ENCODE peak calls at places on chromosomes 3 and 15, in seven cellular contexts. D, Q, P, M, J, O and S are unnamed samples.

GRCh38 chr3:28726840-28727239 is 378.2 kb upstream of the AZI2 start:
- DNase-seq in D (no peak), Q (no peak), P (no peak), M (peak), J (peak), O (no peak), S (no peak)

GRCh38 chr15:40554164-40554530 is 10.7 kb downstream of the CCDC32 start:
- DNase-seq in D (no peak), Q (no peak), P (no peak), M (no peak), J (no peak), O (no peak), S (no peak)

GRCh38 chr3:123120546-123120945 is 53.7 kb downstream of the PDIA5 start:
- DNase-seq in D (no peak), Q (no peak), P (no peak), M (no peak), J (no peak), O (no peak), S (no peak)

GRCh38 chr3:182220013-182220412 is 508.3 kb downstream of the SOX2 start:
- DNase-seq in D (no peak), Q (no peak), P (no peak), M (no peak), J (no peak), O (no peak), S (no peak)

GRCh38 chr3:180633722-180634121 is 31.8 kb downstream of the TTC14 start:
- DNase-seq in D (no peak), Q (no peak), P (no peak), M (no peak), J (no peak), O (no peak), S (no peak)

GRCh38 chr15:43067717-43068461 is 37.9 kb downstream of the UBR1 start:
- DNase-seq in D (no peak), Q (no peak), P (no peak), M (peak), J (peak), O (no peak), S (no peak)

GRCh38 chr15:31150732-31151212 is 49.2 kb upstream of the TRPM1 start:
- DNase-seq in D (no peak), Q (no peak), P (no peak), M (no peak), J (no peak), O (no peak), S (no peak)

GRCh38 chr3:94026623-94027022 is 1.8 kb downstream of the STX19 start:
- DNase-seq in D (no peak), Q (no peak), P (no peak), M (no peak), J (no peak), O (no peak), S (no peak)

GRCh38 chr15:66772967-66773873 is 71.2 kb downstream of the SMAD6 start:
- DNase-seq in D (no peak), Q (no peak), P (no peak), M (no peak), J (no peak), O (no peak), S (no peak)

GRCh38 chr3:14511971-14512943 is 27.9 kb downstream of the GRIP2 start:
- DNase-seq in D (no peak), Q (no peak), P (no peak), M (no peak), J (no peak), O (no peak), S (no peak)

GRCh38 chr15:36632196-36632595 is 52.8 kb downstream of the CDIN1 start:
- DNase-seq in D (no peak), Q (no peak), P (no peak), M (no peak), J (peak), O (no peak), S (no peak)

GRCh38 chr3:141401584-141402475 is 33.5 kb downstream of the ZBTB38 start:
- DNase-seq in D (no peak), Q (no peak), P (peak), M (peak), J (no peak), O (no peak), S (peak)

GRCh38 chr15:63372018-63372705 is 9.5 kb downstream of the CA12 start:
- DNase-seq in D (no peak), Q (no peak), P (peak), M (peak), J (peak), O (peak), S (no peak)

GRCh38 chr15:98776607-98777281 is 128.4 kb downstream of the IGF1R start:
- DNase-seq in D (no peak), Q (no peak), P (no peak), M (peak), J (peak), O (no peak), S (no peak)

GRCh38 chr3:46699846-46700523 is 1.2 kb upstream of the TMIE start:
- DNase-seq in D (no peak), Q (no peak), P (no peak), M (no peak), J (no peak), O (no peak), S (no peak)

GRCh38 chr15:63974036-63974435 is 72.2 kb downstream of the DAPK2 start:
- DNase-seq in D (no peak), Q (no peak), P (no peak), M (no peak), J (no peak), O (no peak), S (no peak)

GRCh38 chr3:5766848-5767247 is 579.3 kb downstream of the EDEM1 start:
- DNase-seq in D (no peak), Q (no peak), P (no peak), M (no peak), J (no peak), O (no peak), S (no peak)